ENCODE peak calls at places on chromosomes 11 and 22, in seven cellular contexts. D is kidney tubule cell, A is NCI-H774, S is GM04504, H is astrocyte of the spinal cord, W is foreskin fibroblast, N is coronary artery. B is an unnamed sample.

GRCh38 chr11:130849215-130849568 is 67.1 kb downstream of the SNX19 start:
- DNase-seq in D (peak), A (no peak), S (peak), H (peak), W (peak), N (no peak), B (peak)

GRCh38 chr11:75891947-75892739 is 77.1 kb downstream of the UVRAG start:
- DNase-seq in D (no peak), A (no peak), S (no peak), H (no peak), W (no peak), N (no peak), B (no peak)

GRCh38 chr11:120197254-120197891 is 13.5 kb upstream of the OAF start:
- DNase-seq in D (no peak), A (no peak), S (peak), H (no peak), W (no peak), N (no peak), B (no peak)

GRCh38 chr11:81071641-81072040 is 1630.8 kb upstream of the TENM4 start:
- DNase-seq in D (peak), A (no peak), S (no peak), H (no peak), W (no peak), N (no peak), B (no peak)

GRCh38 chr11:133500435-133500834 is 31.9 kb downstream of the OPCML start:
- DNase-seq in D (no peak), A (no peak), S (no peak), H (no peak), W (no peak), N (no peak), B (no peak)

GRCh38 chr22:50184541-50185383 is 951 bp upstream of the TRABD start:
- DNase-seq in D (no peak), A (no peak), S (no peak), H (no peak), W (no peak), N (no peak), B (no peak)

GRCh38 chr11:10654211-10655150 is 39.1 kb downstream of the IRAG1 start:
- DNase-seq in D (peak), A (peak), S (no peak), H (peak), W (peak), N (no peak), B (peak)

GRCh38 chr22:20324139-20324516 is 4.3 kb upstream of the DGCR6L start:
- DNase-seq in D (no peak), A (no peak), S (no peak), H (no peak), W (no peak), N (no peak), B (peak)

GRCh38 chr11:30983810-30984441 is 385.6 kb downstream of the DCDC1 start:
- DNase-seq in D (no peak), A (no peak), S (no peak), H (no peak), W (no peak), N (no peak), B (no peak)

GRCh38 chr11:60589611-60590010 is 74.4 kb downstream of the MS4A13 start:
- DNase-seq in D (no peak), A (no peak), S (no peak), H (no peak), W (no peak), N (no peak), B (no peak)

GRCh38 chr11:118012083-118012669 is 26.0 kb downstream of the IL10RA start:
- DNase-seq in D (peak), A (no peak), S (no peak), H (no peak), W (peak), N (no peak), B (no peak)

GRCh38 chr11:117378966-117379865 is 51.6 kb downstream of the CEP164 start:
- DNase-seq in D (no peak), A (no peak), S (no peak), H (no peak), W (no peak), N (no peak), B (no peak)

GRCh38 chr11:45886816-45887520 is 1.5 kb downstream of the MAPK8IP1 start:
- DNase-seq in D (no peak), A (no peak), S (no peak), H (no peak), W (no peak), N (no peak), B (no peak)